ENCODE peak calls at places on chromosomes 6 and 20, in ten cellular contexts. G is GM12878, F is keratinocyte, S is PC-3, J is DND-41, T is mesenchymal stem cell, Z is H1, W is IMR-90, D is H9, X is neuronal stem cell. O is an unnamed sample.

GRCh38 chr20:50563133-50563944 is 53.2 kb downstream of the PTPN1 start:
- DNase-seq in G (no peak), Z (no peak), X (no peak), S (no peak), F (no peak), D (no peak), W (no peak), J (no peak), T (no peak), O (no peak)

GRCh38 chr6:126112171-126112632 is 125.9 kb downstream of the TRMT11 start:
- DNase-seq in W (peak; percentile 63), D (no peak), T (peak; percentile 15), F (no peak), J (no peak), G (no peak), Z (no peak), X (no peak), S (peak; percentile 83), O (peak; percentile 51)

GRCh38 chr6:148548065-148548748 is 198.6 kb upstream of the UST start:
- DNase-seq in T (no peak), G (no peak), D (no peak), F (no peak), S (no peak), Z (no peak), W (peak; percentile 53), J (no peak), X (no peak), O (no peak)

GRCh38 chr6:18536693-18537092 is 149.5 kb downstream of the RNF144B start:
- DNase-seq in F (no peak), S (no peak), J (no peak), T (no peak), G (no peak), Z (no peak), W (no peak), X (no peak), D (no peak), O (no peak)

GRCh38 chr6:116595247-116595646 is 21.0 kb upstream of the RSPH4A start:
- DNase-seq in F (no peak), T (no peak), J (no peak), W (no peak), G (no peak), X (no peak), Z (no peak), S (no peak), D (no peak), O (no peak)

GRCh38 chr20:14234666-14235295 is 102.6 kb downstream of the FLRT3 start:
- DNase-seq in X (no peak), W (peak; percentile 65), Z (no peak), T (peak; percentile 5), J (no peak), F (peak; percentile 21), D (no peak), S (peak; percentile 76), G (no peak), O (peak; percentile 68)

GRCh38 chr6:17972978-17973622 is 14.3 kb downstream of the KIF13A start:
- DNase-seq in T (no peak), J (no peak), Z (no peak), S (no peak), W (no peak), F (no peak), D (no peak), X (no peak), G (no peak), O (no peak)

GRCh38 chr6:31901415-31901952 is 402 bp downstream of the ZBTB12 start:
- DNase-seq in J (peak; percentile 70), T (peak; percentile 55), W (peak; percentile 41), D (no peak), G (no peak), F (no peak), S (peak; percentile 37), Z (no peak), X (peak; percentile 24), O (no peak)

GRCh38 chr20:4513720-4514119 is 208.0 kb upstream of the PRND start:
- DNase-seq in J (no peak), Z (no peak), W (peak; percentile 84), D (no peak), T (no peak), F (no peak), G (no peak), X (no peak), S (peak; percentile 96), O (peak; percentile 85)

GRCh38 chr6:79188885-79189505 is 45.5 kb downstream of the HMGN3 start:
- DNase-seq in F (no peak), W (no peak), G (no peak), J (no peak), X (no peak), D (no peak), S (no peak), Z (no peak), T (no peak), O (no peak)

GRCh38 chr6:133512410-133513016 is 271.4 kb downstream of the EYA4 start:
- DNase-seq in Z (no peak), D (peak; percentile 39), W (peak; percentile 67), G (no peak), T (peak; percentile 65), S (peak; percentile 70), F (no peak), J (peak; percentile 26), X (peak; percentile 64), O (peak; percentile 12)

GRCh38 chr6:36243562-36244212 is 26.2 kb upstream of the PNPLA1 start:
- DNase-seq in S (no peak), G (no peak), W (no peak), D (no peak), T (no peak), X (no peak), Z (no peak), F (no peak), J (no peak), O (no peak)

GRCh38 chr6:169141706-169142705 is 111.6 kb downstream of the THBS2 start:
- DNase-seq in T (no peak), S (no peak), J (no peak), W (peak; percentile 46), Z (no peak), X (no peak), F (no peak), G (no peak), D (no peak), O (no peak)

GRCh38 chr6:15207923-15208322 is 37.9 kb upstream of the JARID2 start:
- DNase-seq in S (no peak), D (peak; percentile 76), F (no peak), Z (peak; percentile 50), W (peak; percentile 50), J (no peak), G (no peak), T (peak; percentile 13), X (no peak), O (no peak)
- H3K9ac ChIP-seq in S (no peak overlapping the region), D (no peak overlapping the region), F (no peak overlapping the region), Z (no peak overlapping the region), W (no peak overlapping the region), J (no peak overlapping the region), G (no peak overlapping the region), T (peak overlapping the region; percentile 50), X (no peak overlapping the region), O (no peak overlapping the region)

DNA sequence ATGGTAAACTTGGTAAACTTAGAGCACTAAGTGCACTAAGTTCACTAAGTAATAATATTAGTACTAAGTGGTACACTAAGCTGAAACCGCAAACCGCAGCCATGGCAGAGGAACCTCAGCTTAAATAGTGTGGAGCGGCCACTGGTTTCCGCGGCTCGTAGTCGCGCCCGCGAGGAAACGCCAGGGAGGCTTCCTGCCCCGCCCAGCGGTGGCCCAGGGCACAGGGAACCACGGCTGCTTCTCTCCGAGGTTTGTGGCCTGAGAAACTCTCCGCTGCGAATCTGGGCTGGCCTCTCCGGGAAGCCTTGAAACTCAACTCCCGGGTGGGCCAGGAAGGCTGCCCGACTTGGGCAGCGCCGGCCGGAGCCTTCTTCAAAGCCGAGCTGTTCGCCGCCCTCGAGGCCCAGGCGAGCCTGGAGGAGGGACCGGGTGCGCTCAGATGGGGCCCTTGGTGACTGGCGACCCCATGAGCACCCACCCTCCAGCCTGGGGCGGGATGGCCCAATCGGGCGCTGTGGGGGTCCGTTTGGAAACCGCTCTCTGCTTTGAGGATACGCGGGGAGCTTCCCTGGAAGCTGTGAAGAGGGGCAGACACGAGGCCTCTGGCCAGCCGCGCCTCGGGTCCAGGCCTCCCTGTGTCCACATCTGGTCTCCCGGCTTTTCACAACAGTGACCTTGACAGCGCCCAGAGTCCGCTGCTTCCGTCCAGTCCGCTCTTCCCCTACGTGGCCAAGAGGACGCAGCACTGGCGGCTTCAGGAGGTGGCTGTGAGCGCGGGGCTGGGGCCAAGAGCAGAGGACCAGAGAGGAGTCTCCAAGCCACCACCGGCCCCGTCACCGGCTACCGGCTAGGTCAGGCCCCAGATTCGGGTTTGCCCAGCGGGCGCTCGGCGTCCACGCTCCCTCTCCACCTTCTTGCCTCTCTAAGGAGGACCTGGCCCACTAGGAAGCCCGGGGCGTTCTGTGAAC is 25.4 kb upstream of the HLA-E start:
- DNase-seq in S (peak; percentile 72), G (peak; percentile 15), D (no peak), Z (no peak), F (no peak), X (no peak), T (peak; percentile 45), J (peak; percentile 76), W (peak; percentile 50), O (peak; percentile 55)
- H3K27me3 ChIP-seq in S (peaks cover 86% of the 10 kb centered on the region), G (peaks cover 39% of the 10 kb centered on the region), D (peaks cover 74% of the 10 kb centered on the region), Z (peaks cover 33% of the 10 kb centered on the region), F (peaks cover 90% of the 10 kb centered on the region), X (peaks cover 16% of the 10 kb centered on the region), T (peaks cover 79% of the 10 kb centered on the region), J (peaks cover 70% of the 10 kb centered on the region), W (peaks cover 81% of the 10 kb centered on the region), O (peaks cover 47% of the 10 kb centered on the region)

DNA sequence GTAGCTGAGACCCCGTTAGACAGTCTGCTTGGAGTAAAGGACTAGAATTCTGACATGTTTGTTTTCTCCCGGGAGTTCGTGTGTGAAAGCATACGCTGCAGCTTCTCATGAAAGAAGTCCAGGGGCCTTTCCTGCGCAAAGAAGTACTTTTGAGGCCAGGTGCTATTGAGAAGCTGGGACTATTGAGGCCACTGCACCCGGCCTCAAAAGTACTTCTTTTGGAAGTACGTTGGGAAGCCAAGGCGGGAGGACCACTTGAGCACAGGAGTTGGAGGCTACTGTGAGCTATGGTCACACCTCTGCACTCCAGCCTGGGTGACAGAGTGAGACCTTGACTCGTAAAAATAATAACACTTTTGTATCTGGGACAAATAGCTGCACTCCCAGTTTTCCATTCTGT is 12.5 kb downstream of the STK35 start:
- DNase-seq in Z (no peak), F (no peak), W (no peak), S (no peak), J (no peak), D (no peak), T (no peak), X (no peak), G (no peak), O (no peak)
- H3K4me1 ChIP-seq in Z (no peaks in the 10 kb centered on the region), F (peaks cover 15% of the 10 kb centered on the region), W (peaks cover 15% of the 10 kb centered on the region), S (peaks cover 37% of the 10 kb centered on the region), J (peaks cover 6% of the 10 kb centered on the region), D (no peaks in the 10 kb centered on the region), T (peaks cover 5% of the 10 kb centered on the region), X (no peaks in the 10 kb centered on the region), G (peaks cover 8% of the 10 kb centered on the region), O (peaks cover 17% of the 10 kb centered on the region)

GRCh38 chr6:111795558-111795957 is 77.7 kb downstream of the FYN start:
- DNase-seq in D (no peak), F (no peak), G (no peak), W (no peak), Z (no peak), X (no peak), T (no peak), J (no peak), S (no peak), O (no peak)
- H3K9ac ChIP-seq in D (no peak overlapping the region), F (no peak overlapping the region), G (no peak overlapping the region), W (no peak overlapping the region), Z (no peak overlapping the region), X (no peak overlapping the region), T (no peak overlapping the region), J (no peak overlapping the region), S (no peak overlapping the region), O (no peak overlapping the region)